ENCODE peak calls at places on chromosomes 12 and 14, in four cellular contexts. G is astrocyte of the cerebellum, L is A549, C is fibroblast of mammary gland. T is an unnamed sample.

GRCh38 chr14:104715416-104715815 is 8.6 kb upstream of the ADSS1 start:
- DNase-seq in G (no peak), L (no peak), C (no peak), T (no peak)

GRCh38 chr12:88579572-88579940 is 715 bp downstream of the KITLG start:
- DNase-seq in G (no peak), L (peak; percentile 51), C (no peak), T (no peak)

GRCh38 chr12:62481843-62482540 is 15.4 kb downstream of the MON2 start:
- DNase-seq in G (no peak), L (no peak), C (no peak), T (no peak)

GRCh38 chr14:50520947-50521815 is 11.2 kb downstream of the MAP4K5 start:
- DNase-seq in G (peak; percentile 63), L (peak; percentile 59), C (peak; percentile 92), T (no peak)

GRCh38 chr14:65167072-65167645 is 64.8 kb upstream of the MAX start:
- DNase-seq in G (no peak), L (no peak), C (no peak), T (no peak)

GRCh38 chr12:93699271-93700141 is 22.3 kb downstream of the CRADD start:
- DNase-seq in G (peak; percentile 68), L (no peak), C (peak; percentile 65), T (no peak)

GRCh38 chr12:122867701-122868461 is 28.0 kb downstream of the VPS37B start:
- DNase-seq in G (no peak), L (peak; percentile 48), C (no peak), T (no peak)

GRCh38 chr12:63045020-63045860 is 105.8 kb downstream of the AVPR1A start:
- DNase-seq in G (peak; percentile 67), L (no peak), C (peak; percentile 1), T (no peak)

GRCh38 chr14:53715390-53715730 is 241.3 kb downstream of the BMP4 start:
- DNase-seq in G (peak; percentile 54), L (peak; percentile 10), C (peak; percentile 41), T (no peak)

GRCh38 chr14:49960453-49960852 is 67.6 kb downstream of the ARF6 start:
- DNase-seq in G (no peak), L (no peak), C (no peak), T (no peak)

GRCh38 chr14:44895716-44896115 is 66.0 kb downstream of the KLHL28 start:
- DNase-seq in G (no peak), L (no peak), C (peak; percentile 80), T (no peak)

GRCh38 chr14:74952697-74953484 is 2.5 kb downstream of the PGF start:
- DNase-seq in G (no peak), L (no peak), C (no peak), T (no peak)

GRCh38 chr12:54051916-54052744 is 1.5 kb upstream of the HOXC4 start:
- DNase-seq in G (no peak), L (no peak), C (peak; percentile 60), T (no peak)

GRCh38 chr12:29640589-29641345 is 143.0 kb downstream of the TMTC1 start:
- DNase-seq in G (no peak), L (no peak), C (peak; percentile 87), T (no peak)

GRCh38 chr14:34732802-34733201 is 18.4 kb upstream of the CFL2 start:
- DNase-seq in G (no peak), L (no peak), C (no peak), T (no peak)

GRCh38 chr14:103031956-103032355 is 25.4 kb downstream of the CDC42BPB start:
- DNase-seq in G (no peak), L (peak; percentile 33), C (no peak), T (no peak)
- TF ChIP-seq CTCF in G (peak; percentile 7), L (peak; percentile 39), C (peak; percentile 9), T (no peak)

DNA sequence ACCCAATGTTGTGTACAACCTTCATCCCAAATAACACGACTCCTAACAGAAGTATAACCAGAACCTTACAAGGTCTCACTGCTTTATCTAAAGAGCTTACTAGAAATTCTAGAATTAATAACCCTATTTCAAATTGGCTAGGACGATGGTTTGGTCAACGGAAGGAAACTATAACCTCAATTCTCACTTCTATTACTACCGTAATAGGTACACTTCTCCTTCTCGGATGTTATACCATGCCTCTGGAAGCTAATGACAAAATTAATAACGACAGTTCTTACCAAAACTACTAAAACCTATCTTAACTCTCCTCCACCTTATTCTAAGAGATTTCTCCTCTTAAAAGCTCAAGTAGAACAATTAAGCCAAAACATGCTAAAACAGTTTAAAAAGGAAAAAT is 23.6 kb upstream of the UBC start:
- DNase-seq in G (no peak), L (no peak), C (no peak), T (no peak)
- H3K4me3 ChIP-seq in G (no peak overlapping the region), L (peak overlapping the region; percentile 42), C (no peak overlapping the region), T (peak overlapping the region; percentile 51)

DNA sequence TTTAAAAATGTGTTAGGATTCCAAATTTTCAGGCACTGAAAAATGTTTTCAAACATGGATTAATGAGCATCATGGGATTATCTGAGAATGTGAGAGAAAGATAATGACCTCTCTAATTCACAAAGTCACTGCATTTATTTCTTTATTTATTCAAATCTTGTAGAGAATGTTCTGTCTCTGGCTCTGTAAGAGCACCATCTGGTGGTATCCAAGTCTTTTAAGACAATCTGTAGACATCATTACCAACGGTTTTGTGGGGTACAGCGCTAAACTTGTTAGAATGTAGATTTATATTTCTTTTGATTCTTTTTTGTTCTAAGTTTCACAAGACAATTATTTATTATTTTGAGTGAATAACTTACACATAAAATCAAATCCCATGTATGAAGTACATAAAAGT is 956.0 kb upstream of the NOVA1 start:
- DNase-seq in G (no peak), L (no peak), C (peak; percentile 26), T (no peak)
- TF ChIP-seq CTCF in G (peak; percentile 13), L (no peak), C (peak; percentile 23), T (no peak)

GRCh38 chr12:15336772-15337553 is 14.7 kb downstream of the PTPRO start:
- DNase-seq in G (peak; percentile 23), L (no peak), C (peak; percentile 71), T (no peak)
- H3K4me3 ChIP-seq in G (no peak overlapping the region), L (no peak overlapping the region), C (no peak overlapping the region), T (no peak overlapping the region)

GRCh38 chr14:61526405-61527312 is 168.7 kb upstream of the HIF1A start:
- DNase-seq in G (no peak), L (no peak), C (no peak), T (no peak)
- TF ChIP-seq CTCF in G (no peak), L (no peak), C (no peak), T (no peak)

GRCh38 chr12:57552306-57552651 is 2.4 kb downstream of the KIF5A start:
- DNase-seq in G (no peak), L (no peak), C (no peak), T (no peak)

GRCh38 chr12:57552692-57553321 is 3.0 kb downstream of the KIF5A start:
- DNase-seq in G (no peak), L (no peak), C (peak; percentile 28), T (no peak)

GRCh38 chr12:57553343-57554202 is 3.7 kb downstream of the KIF5A start:
- DNase-seq in G (no peak), L (no peak), C (no peak), T (no peak)

GRCh38 chr12:57554897-57555296 is 5.1 kb downstream of the KIF5A start:
- DNase-seq in G (no peak), L (no peak), C (no peak), T (no peak)

DNA sequence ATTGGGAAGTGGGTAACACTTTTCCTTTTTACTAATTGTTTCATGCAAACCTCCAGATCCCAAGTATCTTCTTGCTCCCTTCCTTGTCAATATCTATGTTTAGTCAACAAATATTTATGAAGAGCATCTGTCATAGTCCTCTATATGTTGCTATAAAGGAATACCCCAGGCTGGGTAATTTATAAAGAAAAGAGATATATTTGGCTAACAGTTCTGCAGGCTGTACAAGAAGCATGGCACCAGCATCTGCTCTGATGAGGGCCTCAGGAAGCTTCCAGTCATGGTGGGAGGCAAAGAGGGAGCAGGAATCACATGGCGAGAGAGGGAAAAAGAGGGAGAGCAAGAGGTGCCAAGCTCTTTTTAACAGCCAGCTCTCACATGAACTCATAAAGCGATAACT is 4.6 kb downstream of the KIF5A start:
- DNase-seq in G (no peak), L (no peak), C (no peak), T (no peak)
- H3K4me3 ChIP-seq in G (no peak overlapping the region), L (no peak overlapping the region), C (no peak overlapping the region), T (no peak overlapping the region)